ENCODE peak calls at places on chromosomes 2 and 18, in eight cellular contexts. I is mesenchymal stem cell, F is heart left ventricle, S is right lobe of liver, D is upper lobe of right lung, Q is body of pancreas, M is breast epithelium, P is aorta. O is an unnamed sample.
A peak's percentile ranks its signal among the peaks of the same experiment; 100 is the strongest.

GRCh38 chr18:47418746-47419145 is 167.3 kb upstream of the SKOR2 start:
- DNase-seq in I (peak; percentile 6), F (no peak), S (no peak), D (no peak), Q (no peak), M (no peak), P (no peak), O (no peak)

GRCh38 chr2:46098606-46099005 is 198.6 kb upstream of the EPAS1 start:
- DNase-seq in I (peak; percentile 74), F (no peak), S (no peak), D (no peak), Q (no peak), M (no peak), P (no peak), O (no peak)

GRCh38 chr18:59562751-59563150 is 134.5 kb downstream of the CCBE1 start:
- DNase-seq in I (no peak), F (no peak), S (no peak), D (no peak), Q (no peak), M (no peak), P (no peak), O (no peak)

GRCh38 chr2:12555012-12555645 is 161.6 kb upstream of the TRIB2 start:
- DNase-seq in I (peak; percentile 63), F (no peak), S (no peak), D (no peak), Q (no peak), M (no peak), P (no peak), O (no peak)

GRCh38 chr2:162029287-162029901 is 44.6 kb downstream of the DPP4 start:
- DNase-seq in I (no peak), F (no peak), S (peak; percentile 70), D (no peak), Q (no peak), M (no peak), P (no peak), O (no peak)

GRCh38 chr2:70684846-70685622 is 83.0 kb downstream of the ADD2 start:
- DNase-seq in I (no peak), F (no peak), S (no peak), D (peak; percentile 3), Q (no peak), M (no peak), P (no peak), O (no peak)

GRCh38 chr2:141417246-141417797 is 713.5 kb downstream of the LRP1B start:
- DNase-seq in I (peak; percentile 3), F (no peak), S (no peak), D (no peak), Q (no peak), M (no peak), P (no peak), O (no peak)

GRCh38 chr2:23312996-23313606 is 71.9 kb upstream of the KLHL29 start:
- DNase-seq in I (peak; percentile 15), F (no peak), S (no peak), D (no peak), Q (no peak), M (no peak), P (no peak), O (no peak)

GRCh38 chr2:44550571-44550970 is 188.8 kb downstream of the CAMKMT start:
- DNase-seq in I (no peak), F (no peak), S (no peak), D (no peak), Q (no peak), M (no peak), P (no peak), O (no peak)

GRCh38 chr2:212975333-212975732 is 176.1 kb downstream of the IKZF2 start:
- DNase-seq in I (no peak), F (no peak), S (no peak), D (no peak), Q (no peak), M (no peak), P (no peak), O (no peak)

GRCh38 chr2:142140434-142140845 is 9.6 kb upstream of the LRP1B start:
- DNase-seq in I (peak; percentile 50), F (no peak), S (no peak), D (no peak), Q (no peak), M (no peak), P (no peak), O (no peak)

DNA sequence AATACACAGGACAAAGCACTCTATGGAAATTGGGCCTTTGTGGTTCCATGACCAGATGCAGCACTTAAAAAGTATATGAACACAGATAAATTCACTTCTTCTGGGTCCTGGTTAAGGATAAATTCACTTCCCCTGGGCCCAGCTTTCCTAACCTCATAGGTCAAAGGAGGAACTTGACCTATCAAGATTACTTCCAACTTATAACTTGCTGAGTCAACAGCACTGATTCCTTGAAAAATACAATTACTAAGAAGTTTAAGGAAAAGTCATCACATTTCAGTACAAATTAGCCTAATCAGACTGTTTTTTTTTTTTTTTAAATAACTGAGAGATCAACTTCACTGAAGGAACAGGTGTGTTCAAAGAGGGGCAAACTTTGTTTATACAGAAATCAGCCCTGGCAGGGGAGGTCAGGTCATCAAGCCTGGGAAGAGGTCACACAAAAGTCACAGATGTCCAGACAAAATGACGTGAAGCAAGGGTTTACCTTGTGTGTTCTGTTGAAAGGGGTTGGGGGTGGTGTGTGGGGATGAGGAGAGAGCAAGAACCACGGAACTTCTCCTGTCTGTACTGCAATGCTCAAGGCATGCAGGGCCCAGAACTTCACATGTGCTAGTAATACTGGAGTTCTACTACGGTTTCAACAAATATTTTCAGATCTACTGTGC is 55.8 kb downstream of the PPP4R1 start:
- DNase-seq in I (no peak), F (no peak), S (no peak), D (no peak), Q (no peak), M (no peak), P (no peak), O (no peak)
- H3K36me3 ChIP-seq in I (peaks cover 36% of the 10 kb centered on the region), F (peaks cover 100% of the 10 kb centered on the region), S (peaks cover 4% of the 10 kb centered on the region), D (peaks cover 94% of the 10 kb centered on the region), Q (peaks cover 12% of the 10 kb centered on the region), M (peaks cover 5% of the 10 kb centered on the region), P (peaks cover 10% of the 10 kb centered on the region), O (peaks cover 14% of the 10 kb centered on the region)

DNA sequence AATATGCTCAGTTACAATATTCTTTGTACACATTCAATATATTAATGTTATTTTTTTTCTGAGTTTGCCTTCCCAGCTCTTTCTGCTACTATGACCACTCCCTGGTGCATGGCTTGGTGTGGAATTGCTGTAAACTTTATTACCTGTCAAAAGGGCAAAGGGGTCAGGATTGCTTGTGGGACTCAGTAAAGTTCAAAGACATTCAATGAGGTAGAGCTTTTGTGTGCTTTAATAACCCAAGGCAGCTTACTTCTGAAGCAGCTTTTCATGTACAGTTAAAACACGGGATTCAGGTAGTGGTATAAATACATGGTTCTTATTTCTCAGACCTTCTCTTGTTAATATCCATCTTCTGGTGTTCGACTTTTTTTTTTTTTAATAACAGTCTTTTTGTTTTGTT is 132.8 kb downstream of the MEIS1 start:
- DNase-seq in I (no peak), F (no peak), S (no peak), D (no peak), Q (no peak), M (no peak), P (no peak), O (no peak)
- H3K36me3 ChIP-seq in I (no peaks in the 10 kb centered on the region), F (peaks cover 32% of the 10 kb centered on the region), S (no peaks in the 10 kb centered on the region), D (no peaks in the 10 kb centered on the region), Q (no peaks in the 10 kb centered on the region), M (no peaks in the 10 kb centered on the region), P (peaks cover 2% of the 10 kb centered on the region), O (no peaks in the 10 kb centered on the region)

DNA sequence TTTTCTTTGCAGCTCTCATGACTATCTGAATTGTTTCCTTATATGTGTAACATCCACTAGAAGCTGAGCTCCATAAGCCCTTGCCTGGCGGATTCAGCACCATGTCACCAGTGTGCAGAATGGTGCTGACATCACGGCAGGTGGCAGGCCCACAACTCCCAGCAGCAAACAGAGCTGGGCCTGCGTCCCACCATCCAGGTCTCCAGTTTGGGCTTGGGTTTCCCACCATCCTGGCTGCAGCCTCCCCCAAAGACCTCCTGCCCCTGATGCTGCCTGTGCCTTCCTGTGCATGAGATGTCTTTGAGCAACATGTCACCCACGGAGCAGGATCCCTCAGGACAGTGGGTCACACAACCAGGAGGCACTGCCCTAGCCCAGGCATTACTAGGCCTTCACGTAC is 113.1 kb downstream of the TNS1 start:
- DNase-seq in I (no peak), F (no peak), S (no peak), D (peak; percentile 46), Q (no peak), M (no peak), P (peak; percentile 73), O (no peak)
- H3K36me3 ChIP-seq in I (peaks cover 79% of the 10 kb centered on the region), F (peaks cover 100% of the 10 kb centered on the region), S (peaks cover 6% of the 10 kb centered on the region), D (peaks cover 93% of the 10 kb centered on the region), Q (no peaks in the 10 kb centered on the region), M (no peaks in the 10 kb centered on the region), P (peaks cover 43% of the 10 kb centered on the region), O (no peaks in the 10 kb centered on the region)

GRCh38 chr2:32516567-32516966 is 111.3 kb upstream of the TTC27 start:
- DNase-seq in I (no peak), F (no peak), S (no peak), D (no peak), Q (no peak), M (no peak), P (no peak), O (no peak)
- H3K36me3 ChIP-seq in I (peaks cover 27% of the 10 kb centered on the region), F (peaks cover 95% of the 10 kb centered on the region), S (peaks cover 9% of the 10 kb centered on the region), D (peaks cover 83% of the 10 kb centered on the region), Q (peaks cover 26% of the 10 kb centered on the region), M (peaks cover 4% of the 10 kb centered on the region), P (no peaks in the 10 kb centered on the region), O (no peaks in the 10 kb centered on the region)

GRCh38 chr2:207765960-207766582 is 3.6 kb downstream of the FZD5 start:
- DNase-seq in I (peak; percentile 8), F (no peak), S (no peak), D (no peak), Q (no peak), M (no peak), P (no peak), O (no peak)
- H3K36me3 ChIP-seq in I (peaks cover 12% of the 10 kb centered on the region), F (peaks cover 25% of the 10 kb centered on the region), S (no peaks in the 10 kb centered on the region), D (peaks cover 33% of the 10 kb centered on the region), Q (no peaks in the 10 kb centered on the region), M (no peaks in the 10 kb centered on the region), P (peaks cover 3% of the 10 kb centered on the region), O (peaks cover 4% of the 10 kb centered on the region)

DNA sequence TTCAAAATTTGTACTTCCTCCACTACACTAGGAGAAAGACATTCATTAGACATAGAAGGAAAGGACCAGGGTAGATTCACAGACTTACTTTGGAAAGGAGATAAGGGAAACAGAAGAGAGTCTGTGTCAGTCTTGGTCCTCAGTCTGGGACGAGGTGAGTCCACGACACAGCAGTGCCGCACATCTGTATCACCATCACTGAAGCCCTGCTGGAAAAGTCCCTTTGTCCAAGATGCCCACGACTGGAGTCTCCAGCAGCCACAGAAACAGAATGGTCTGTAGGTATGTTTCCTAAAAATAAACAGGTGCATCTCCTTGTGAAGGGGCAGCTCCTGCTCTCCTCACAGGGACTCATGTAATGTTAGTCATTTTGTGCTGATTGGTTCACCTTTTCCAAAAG is 27.4 kb downstream of the COX7A2L start:
- DNase-seq in I (no peak), F (no peak), S (no peak), D (no peak), Q (no peak), M (no peak), P (no peak), O (no peak)
- H3K36me3 ChIP-seq in I (peaks cover 20% of the 10 kb centered on the region), F (peaks cover 81% of the 10 kb centered on the region), S (peaks cover 4% of the 10 kb centered on the region), D (peaks cover 76% of the 10 kb centered on the region), Q (peaks cover 6% of the 10 kb centered on the region), M (peaks cover 3% of the 10 kb centered on the region), P (no peaks in the 10 kb centered on the region), O (no peaks in the 10 kb centered on the region)

GRCh38 chr2:121184248-121184862 is 100.6 kb downstream of the TFCP2L1 start:
- DNase-seq in I (no peak), F (no peak), S (no peak), D (no peak), Q (no peak), M (no peak), P (no peak), O (no peak)
- H3K36me3 ChIP-seq in I (no peaks in the 10 kb centered on the region), F (no peaks in the 10 kb centered on the region), S (no peaks in the 10 kb centered on the region), D (no peaks in the 10 kb centered on the region), Q (no peaks in the 10 kb centered on the region), M (no peaks in the 10 kb centered on the region), P (no peaks in the 10 kb centered on the region), O (no peaks in the 10 kb centered on the region)

GRCh38 chr2:219446689-219447088 is 12.0 kb downstream of the SPEG start:
- DNase-seq in I (no peak), F (no peak), S (no peak), D (no peak), Q (no peak), M (no peak), P (no peak), O (no peak)
- H3K36me3 ChIP-seq in I (peaks cover 73% of the 10 kb centered on the region), F (no peaks in the 10 kb centered on the region), S (no peaks in the 10 kb centered on the region), D (no peaks in the 10 kb centered on the region), Q (no peaks in the 10 kb centered on the region), M (no peaks in the 10 kb centered on the region), P (peaks cover 4% of the 10 kb centered on the region), O (no peaks in the 10 kb centered on the region)